ENCODE peak calls at places on chromosome 21, in seven cellular contexts. W, E, Y, X, O, B and T are unnamed samples.

GRCh38 chr21:46600305-46600704 is 4.6 kb downstream of the S100B start:
- DNase-seq in W (no peak), E (no peak), Y (no peak), X (no peak), O (no peak), B (no peak), T (no peak)

GRCh38 chr21:42063206-42063577 is 7.9 kb upstream of the UMODL1 start:
- DNase-seq in W (peak), E (no peak), Y (no peak), X (no peak), O (peak), B (no peak), T (no peak)

GRCh38 chr21:36188937-36189336 is 32.3 kb downstream of the DOP1B start:
- DNase-seq in W (no peak), E (no peak), Y (no peak), X (no peak), O (no peak), B (no peak), T (no peak)

GRCh38 chr21:44908496-44908895 is 12.2 kb downstream of the ITGB2 start:
- DNase-seq in W (no peak), E (no peak), Y (no peak), X (no peak), O (no peak), B (no peak), T (no peak)

GRCh38 chr21:38806942-38807284 is 1.2 kb downstream of the ETS2 start:
- DNase-seq in W (no peak), E (no peak), Y (peak), X (peak), O (no peak), B (no peak), T (no peak)

GRCh38 chr21:46007498-46007868 is 25.9 kb downstream of the COL6A1 start:
- DNase-seq in W (no peak), E (no peak), Y (no peak), X (no peak), O (no peak), B (no peak), T (no peak)

GRCh38 chr21:44603911-44604310 is 3.5 kb downstream of the KRTAP10-7 start:
- DNase-seq in W (no peak), E (no peak), Y (no peak), X (no peak), O (no peak), B (no peak), T (no peak)

GRCh38 chr21:20720623-20721022 is 277.6 kb upstream of the NCAM2 start:
- DNase-seq in W (no peak), E (no peak), Y (no peak), X (no peak), O (no peak), B (no peak), T (no peak)

GRCh38 chr21:32572574-32573420 is 12.5 kb downstream of the TCP10L start:
- DNase-seq in W (no peak), E (no peak), Y (peak), X (no peak), O (no peak), B (no peak), T (no peak)

GRCh38 chr21:42646836-42647235 is 6.6 kb upstream of the PDE9A start:
- DNase-seq in W (no peak), E (no peak), Y (no peak), X (no peak), O (no peak), B (no peak), T (no peak)

GRCh38 chr21:33972539-33972938 is 56.9 kb upstream of the ATP5PO start:
- DNase-seq in W (no peak), E (no peak), Y (no peak), X (no peak), O (no peak), B (no peak), T (no peak)

GRCh38 chr21:44709426-44710293 is 1.7 kb downstream of the TSPEAR start:
- DNase-seq in W (no peak), E (no peak), Y (no peak), X (no peak), O (no peak), B (no peak), T (no peak)

GRCh38 chr21:14864211-14865021 is 200.4 kb downstream of the NRIP1 start:
- DNase-seq in W (peak), E (peak), Y (peak), X (peak), O (peak), B (peak), T (peak)

GRCh38 chr21:42219606-42220137 is 732 bp downstream of the ABCG1 start:
- DNase-seq in W (peak), E (peak), Y (peak), X (peak), O (no peak), B (no peak), T (peak)

GRCh38 chr21:25855591-25855990 is 120.8 kb downstream of the GABPA start:
- DNase-seq in W (no peak), E (no peak), Y (no peak), X (peak), O (no peak), B (no peak), T (no peak)

GRCh38 chr21:27761623-27762022 is 794.7 kb upstream of the ADAMTS5 start:
- DNase-seq in W (no peak), E (no peak), Y (no peak), X (no peak), O (no peak), B (no peak), T (no peak)

GRCh38 chr21:25994758-25995163 is 175.8 kb downstream of the APP start:
- DNase-seq in W (no peak), E (no peak), Y (no peak), X (no peak), O (no peak), B (no peak), T (no peak)

GRCh38 chr21:31576428-31576827 is 83.1 kb upstream of the SOD1 start:
- DNase-seq in W (no peak), E (no peak), Y (no peak), X (peak), O (no peak), B (no peak), T (no peak)

GRCh38 chr21:20644552-20644951 is 353.7 kb upstream of the NCAM2 start:
- DNase-seq in W (no peak), E (no peak), Y (no peak), X (no peak), O (no peak), B (no peak), T (no peak)

GRCh38 chr21:36297555-36297937 is 22.5 kb upstream of the MORC3 start:
- DNase-seq in W (no peak), E (no peak), Y (no peak), X (no peak), O (no peak), B (no peak), T (no peak)

GRCh38 chr21:33541105-33541711 is 709 bp downstream of the GART start:
- DNase-seq in W (peak), E (no peak), Y (peak), X (peak), O (peak), B (no peak), T (no peak)

GRCh38 chr21:15276243-15276642 is 211.4 kb upstream of the NRIP1 start:
- DNase-seq in W (no peak), E (no peak), Y (no peak), X (no peak), O (no peak), B (no peak), T (no peak)

GRCh38 chr21:39938086-39938611 is 70.9 kb downstream of the PCP4 start:
- DNase-seq in W (no peak), E (no peak), Y (no peak), X (no peak), O (no peak), B (no peak), T (no peak)

GRCh38 chr21:45405271-45405818 is 380 bp downstream of the COL18A1 start:
- DNase-seq in W (no peak), E (no peak), Y (peak), X (peak), O (no peak), B (no peak), T (peak)